ENCODE peak calls at places on chromosomes 13 and 19, in seven cellular contexts. F is mesothelial cell of epicardium, L is type B pancreatic cell, C is HFFc6, E is stomach, H is Caco-2, R is tibial artery. J is an unnamed sample.

GRCh38 chr19:6767357-6768235 is at the start of gene SH2D3A:
- DNase-seq in E (peak), F (peak), H (peak), R (no peak), C (no peak), L (peak), J (peak)

GRCh38 chr19:46373573-46374359 is 26.9 kb downstream of the PPP5C start:
- DNase-seq in E (peak), C (peak), H (peak), R (no peak), L (peak), F (no peak), J (no peak)

GRCh38 chr13:27353166-27353583 is 71.2 kb upstream of the GTF3A start:
- DNase-seq in C (no peak), L (no peak), E (no peak), R (no peak), H (no peak), F (no peak), J (no peak)

GRCh38 chr13:88125055-88125454 is 453.9 kb downstream of the SLITRK5 start:
- DNase-seq in E (no peak), F (no peak), R (no peak), L (no peak), H (no peak), C (no peak), J (no peak)

GRCh38 chr13:51797664-51798488 is 6.1 kb downstream of the DHRS12 start:
- DNase-seq in E (peak), H (peak), L (no peak), R (no peak), F (no peak), C (peak), J (no peak)

GRCh38 chr13:19685034-19685433 is 51.6 kb downstream of the MPHOSPH8 start:
- DNase-seq in H (no peak), R (no peak), E (peak), L (no peak), F (no peak), C (no peak), J (no peak)

GRCh38 chr13:20547479-20547908 is 19.5 kb upstream of the IFT88 start:
- DNase-seq in R (no peak), H (no peak), F (no peak), C (no peak), L (no peak), E (no peak), J (no peak)

GRCh38 chr19:46404884-46405658 is 8.3 kb downstream of the CCDC8 start:
- DNase-seq in E (no peak), H (peak), F (no peak), C (no peak), L (no peak), R (no peak), J (no peak)

GRCh38 chr13:98773053-98773452 is 20.6 kb upstream of the SLC15A1 start:
- DNase-seq in E (no peak), C (no peak), F (no peak), H (peak), L (no peak), R (no peak), J (no peak)

GRCh38 chr19:29086182-29086581 is 126.8 kb downstream of the UQCRFS1 start:
- DNase-seq in L (no peak), H (peak), C (no peak), E (no peak), F (no peak), R (no peak), J (no peak)

GRCh38 chr13:75132800-75133695 is 348.9 kb downstream of the TBC1D4 start:
- DNase-seq in E (no peak), C (no peak), R (no peak), F (no peak), H (no peak), L (no peak), J (no peak)

GRCh38 chr19:51297406-51297805 is 14.0 kb upstream of the IGLON5 start:
- DNase-seq in C (no peak), F (no peak), E (no peak), L (no peak), R (no peak), H (no peak), J (no peak)

GRCh38 chr19:51294211-51294976 is 17.1 kb upstream of the IGLON5 start:
- DNase-seq in H (no peak), E (no peak), F (no peak), R (no peak), C (no peak), L (no peak), J (no peak)

GRCh38 chr19:51295382-51296126 is 15.9 kb upstream of the IGLON5 start:
- DNase-seq in R (no peak), H (no peak), C (no peak), E (no peak), L (no peak), F (no peak), J (no peak)

GRCh38 chr19:51294977-51295375 is 16.5 kb upstream of the IGLON5 start:
- DNase-seq in E (no peak), C (no peak), H (no peak), F (no peak), L (no peak), R (no peak), J (no peak)

DNA sequence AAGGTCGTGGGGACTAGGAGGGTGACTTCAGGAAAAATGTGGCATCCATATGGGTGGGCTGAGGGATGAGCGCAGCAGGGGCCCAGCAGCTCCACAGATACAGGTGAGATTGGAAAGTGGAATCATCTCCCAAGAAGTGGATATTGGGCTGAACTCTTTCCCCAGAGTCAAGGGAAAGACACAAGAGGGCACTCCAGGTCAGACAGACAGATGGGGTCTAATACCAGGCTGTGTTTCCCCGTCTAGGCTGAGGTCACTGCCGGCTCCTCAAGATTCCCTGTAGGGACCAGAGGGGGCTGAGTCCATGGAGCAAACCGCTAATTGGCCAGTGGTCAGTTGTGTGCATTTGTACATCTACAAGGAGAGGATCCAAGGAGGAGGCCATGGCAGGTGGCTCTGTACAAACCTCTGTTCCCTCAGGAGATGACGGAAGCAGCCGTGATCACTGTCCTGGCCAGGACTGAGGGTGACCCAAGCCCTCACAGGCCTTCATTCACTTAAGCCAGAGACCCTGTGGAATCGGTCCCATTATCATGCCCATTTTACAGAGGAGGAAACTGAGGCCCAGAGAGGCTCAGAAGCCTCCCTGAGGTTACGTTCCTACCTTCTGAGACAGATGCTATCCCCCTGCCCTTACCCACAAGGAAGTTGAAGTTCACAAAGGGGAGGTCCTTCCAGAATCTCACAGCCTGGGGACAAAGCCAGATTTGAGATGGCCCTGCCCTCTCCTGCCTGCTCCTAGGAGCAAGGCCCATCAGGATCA is 14.9 kb upstream of the IGLON5 start:
- DNase-seq in R (no peak), C (no peak), L (no peak), E (no peak), H (no peak), F (no peak), J (no peak)
- TF ChIP-seq CTCF in R (no peak), C (no peak), L (peak), E (no peak), H (no peak), F (no peak), J (peak)

GRCh38 chr13:30097089-30097488 is 210.3 kb downstream of the KATNAL1 start:
- DNase-seq in H (no peak), E (no peak), C (no peak), F (no peak), L (no peak), R (no peak), J (no peak)
- TF ChIP-seq CTCF in H (no peak), E (no peak), C (no peak), F (no peak), L (no peak), R (no peak), J (no peak)

DNA sequence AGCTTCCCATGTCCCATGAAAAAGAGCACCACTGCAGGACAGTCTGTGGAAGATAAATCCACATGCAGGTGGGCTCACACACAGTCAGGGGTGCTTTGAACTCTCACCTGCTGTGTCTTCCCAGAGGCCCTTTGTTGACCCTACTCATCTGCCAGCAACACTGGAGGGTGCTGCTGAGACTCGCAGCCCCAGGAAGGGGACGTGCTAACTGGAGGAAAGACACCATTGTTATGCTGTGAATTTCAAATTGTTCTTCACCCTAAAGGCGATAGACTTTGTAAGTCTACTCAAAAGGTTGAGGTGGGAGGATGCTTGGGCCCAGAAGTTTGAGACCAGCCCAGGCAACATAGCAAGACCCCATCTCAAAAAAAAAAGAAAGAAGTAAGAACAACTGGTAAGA is 107.3 kb upstream of the SERP2 start:
- DNase-seq in E (no peak), H (no peak), C (no peak), F (no peak), R (no peak), L (no peak), J (no peak)
- TF ChIP-seq CTCF in E (no peak), H (no peak), C (no peak), F (no peak), R (no peak), L (no peak), J (no peak)

DNA sequence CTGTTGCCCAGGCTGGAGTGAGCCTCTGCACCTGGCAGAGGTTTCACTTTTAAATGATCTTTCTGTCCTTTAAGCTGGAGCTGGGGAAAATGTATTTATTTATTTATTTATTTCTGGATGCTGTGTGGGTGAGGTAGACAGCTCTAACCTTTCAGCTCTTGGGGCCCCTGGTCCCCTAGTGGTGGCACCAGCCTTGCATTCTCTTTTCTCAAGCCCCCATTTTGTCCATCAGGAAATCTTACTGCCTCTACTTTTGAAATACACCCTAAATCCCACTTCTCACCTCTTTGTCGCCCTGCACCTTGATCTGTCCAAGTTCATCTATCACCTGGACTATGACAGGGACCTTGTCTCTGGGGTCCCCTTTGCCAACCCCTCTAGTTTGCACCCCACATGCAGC is 2.1 kb upstream of the B9D2 start:
- DNase-seq in C (no peak), H (peak), F (no peak), R (no peak), E (no peak), L (no peak), J (no peak)
- TF ChIP-seq CTCF in C (peak), H (no peak), F (no peak), R (no peak), E (no peak), L (peak), J (peak)

DNA sequence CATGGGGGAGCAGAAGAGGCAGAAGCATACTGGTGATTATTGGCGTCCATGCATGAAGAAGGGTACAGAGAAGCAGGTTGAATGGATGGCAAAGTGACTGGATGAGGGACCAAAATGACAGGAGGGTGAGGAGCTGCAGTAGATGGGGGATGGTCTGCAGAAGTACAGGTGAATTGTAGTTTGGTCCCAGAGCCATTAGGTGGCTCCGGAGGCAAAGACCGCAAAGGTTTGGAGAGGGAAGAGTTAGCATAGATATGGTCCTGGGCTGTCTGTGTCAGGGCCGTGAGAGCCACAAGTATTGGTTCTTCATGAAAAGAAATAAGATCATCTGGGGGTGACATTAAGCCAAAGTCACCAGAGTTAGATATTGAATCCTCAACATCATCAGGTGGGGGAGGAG is 59.0 kb upstream of the ZNF726 start:
- DNase-seq in E (no peak), C (no peak), L (no peak), F (no peak), R (no peak), H (no peak), J (no peak)
- TF ChIP-seq CTCF in E (no peak), C (no peak), L (no peak), F (no peak), R (no peak), H (no peak), J (no peak)

GRCh38 chr19:3250675-3251074 is 26.2 kb downstream of the CELF5 start:
- DNase-seq in E (no peak), C (no peak), R (no peak), L (no peak), H (peak), F (no peak), J (no peak)

GRCh38 chr19:3254520-3254919 is 30.1 kb downstream of the CELF5 start:
- DNase-seq in C (no peak), E (no peak), H (no peak), L (no peak), F (no peak), R (no peak), J (no peak)

GRCh38 chr19:3251229-3251628 is 26.8 kb downstream of the CELF5 start:
- DNase-seq in L (no peak), E (no peak), C (no peak), H (no peak), F (no peak), R (no peak), J (no peak)

GRCh38 chr19:3252650-3253049 is 28.2 kb downstream of the CELF5 start:
- DNase-seq in E (no peak), R (no peak), H (no peak), F (no peak), C (no peak), L (no peak), J (no peak)

GRCh38 chr19:3253270-3253669 is 28.8 kb downstream of the CELF5 start:
- DNase-seq in L (no peak), F (no peak), R (no peak), C (no peak), E (no peak), H (no peak), J (no peak)
- TF ChIP-seq CTCF in L (no peak), F (no peak), R (no peak), C (peak), E (no peak), H (no peak), J (no peak)